ENCODE peak calls at places on chromosome 7, in ten cellular contexts. One of them, this sample, is unnamed.

GRCh38 chr7:66687186-66687585 is 53.3 kb upstream of the RABGEF1 start:
- DNase-seq in cardiac muscle cell: no peak
- DNase-seq in colonic mucosa: no peak
- DNase-seq in astrocyte: no peak
- DNase-seq in stomach: no peak
- DNase-seq in esophagus squamous epithelium: no peak
- DNase-seq in SK-N-SH: no peak
- DNase-seq in HCT116: no peak
- DNase-seq in K562: no peak
- DNase-seq in spleen: peak
- DNase-seq in this sample: no peak

GRCh38 chr7:140084972-140085371 is 22.2 kb upstream of the PARP12 start:
- DNase-seq in cardiac muscle cell: no peak
- DNase-seq in esophagus squamous epithelium: no peak
- DNase-seq in HCT116: no peak
- DNase-seq in SK-N-SH: no peak
- DNase-seq in astrocyte: no peak
- DNase-seq in spleen: peak
- DNase-seq in K562: peak
- DNase-seq in colonic mucosa: no peak
- DNase-seq in stomach: no peak
- DNase-seq in this sample: no peak

GRCh38 chr7:102253076-102253972 is 33.3 kb upstream of the SH2B2 start:
- DNase-seq in SK-N-SH: no peak
- DNase-seq in astrocyte: no peak
- DNase-seq in stomach: no peak
- DNase-seq in HCT116: no peak
- DNase-seq in colonic mucosa: no peak
- DNase-seq in cardiac muscle cell: no peak
- DNase-seq in K562: no peak
- DNase-seq in esophagus squamous epithelium: no peak
- DNase-seq in spleen: no peak
- DNase-seq in this sample: no peak

GRCh38 chr7:43639858-43640491 is 57.1 kb downstream of the STK17A start:
- DNase-seq in astrocyte: peak
- DNase-seq in SK-N-SH: no peak
- DNase-seq in esophagus squamous epithelium: no peak
- DNase-seq in colonic mucosa: peak
- DNase-seq in HCT116: no peak
- DNase-seq in cardiac muscle cell: peak
- DNase-seq in spleen: no peak
- DNase-seq in K562: no peak
- DNase-seq in stomach: peak
- DNase-seq in this sample: peak

GRCh38 chr7:7157887-7158271 is 24.5 kb upstream of the C1GALT1 start:
- DNase-seq in astrocyte: peak
- DNase-seq in colonic mucosa: no peak
- DNase-seq in HCT116: no peak
- DNase-seq in cardiac muscle cell: no peak
- DNase-seq in stomach: no peak
- DNase-seq in esophagus squamous epithelium: no peak
- DNase-seq in spleen: no peak
- DNase-seq in K562: no peak
- DNase-seq in SK-N-SH: no peak
- DNase-seq in this sample: no peak

GRCh38 chr7:101911011-101911799 is 93.8 kb downstream of the CUX1 start:
- DNase-seq in astrocyte: no peak
- DNase-seq in colonic mucosa: no peak
- DNase-seq in spleen: peak
- DNase-seq in HCT116: no peak
- DNase-seq in SK-N-SH: no peak
- DNase-seq in K562: no peak
- DNase-seq in stomach: no peak
- DNase-seq in esophagus squamous epithelium: no peak
- DNase-seq in cardiac muscle cell: no peak
- DNase-seq in this sample: no peak

GRCh38 chr7:99099499-99100077 is 44.3 kb downstream of the SMURF1 start:
- DNase-seq in spleen: no peak
- DNase-seq in cardiac muscle cell: no peak
- DNase-seq in stomach: no peak
- DNase-seq in K562: no peak
- DNase-seq in HCT116: no peak
- DNase-seq in astrocyte: no peak
- DNase-seq in esophagus squamous epithelium: no peak
- DNase-seq in SK-N-SH: no peak
- DNase-seq in colonic mucosa: no peak
- DNase-seq in this sample: no peak

GRCh38 chr7:97116308-97116707 is 1.2 kb upstream of the SDHAF3 start:
- DNase-seq in astrocyte: no peak
- DNase-seq in cardiac muscle cell: no peak
- DNase-seq in HCT116: no peak
- DNase-seq in SK-N-SH: no peak
- DNase-seq in esophagus squamous epithelium: no peak
- DNase-seq in spleen: no peak
- DNase-seq in stomach: no peak
- DNase-seq in colonic mucosa: peak
- DNase-seq in K562: no peak
- DNase-seq in this sample: peak

GRCh38 chr7:127591189-127591588 is 2.3 kb upstream of the FSCN3 start:
- DNase-seq in astrocyte: no peak
- DNase-seq in spleen: no peak
- DNase-seq in SK-N-SH: no peak
- DNase-seq in stomach: no peak
- DNase-seq in K562: no peak
- DNase-seq in colonic mucosa: no peak
- DNase-seq in HCT116: no peak
- DNase-seq in cardiac muscle cell: no peak
- DNase-seq in esophagus squamous epithelium: no peak
- DNase-seq in this sample: no peak

GRCh38 chr7:90709501-90710465 is 113.7 kb downstream of the CDK14 start:
- DNase-seq in spleen: no peak
- DNase-seq in SK-N-SH: no peak
- DNase-seq in astrocyte: peak
- DNase-seq in esophagus squamous epithelium: no peak
- DNase-seq in cardiac muscle cell: no peak
- DNase-seq in stomach: peak
- DNase-seq in K562: no peak
- DNase-seq in HCT116: no peak
- DNase-seq in colonic mucosa: no peak
- DNase-seq in this sample: peak

GRCh38 chr7:75980126-75980864 is 14.1 kb downstream of the TMEM120A start:
- DNase-seq in stomach: peak
- DNase-seq in colonic mucosa: peak
- DNase-seq in spleen: peak
- DNase-seq in K562: no peak
- DNase-seq in HCT116: no peak
- DNase-seq in cardiac muscle cell: no peak
- DNase-seq in esophagus squamous epithelium: no peak
- DNase-seq in astrocyte: no peak
- DNase-seq in SK-N-SH: peak
- DNase-seq in this sample: no peak

GRCh38 chr7:80916770-80917681 is 1.8 kb downstream of the SEMA3C start:
- DNase-seq in cardiac muscle cell: peak
- DNase-seq in stomach: no peak
- DNase-seq in spleen: no peak
- DNase-seq in K562: no peak
- DNase-seq in astrocyte: peak
- DNase-seq in HCT116: no peak
- DNase-seq in SK-N-SH: peak
- DNase-seq in colonic mucosa: no peak
- DNase-seq in esophagus squamous epithelium: no peak
- DNase-seq in this sample: no peak

GRCh38 chr7:80847027-80847426 is 71.8 kb downstream of the SEMA3C start:
- DNase-seq in HCT116: no peak
- DNase-seq in astrocyte: peak
- DNase-seq in spleen: no peak
- DNase-seq in K562: no peak
- DNase-seq in colonic mucosa: no peak
- DNase-seq in cardiac muscle cell: no peak
- DNase-seq in SK-N-SH: no peak
- DNase-seq in stomach: no peak
- DNase-seq in esophagus squamous epithelium: no peak
- DNase-seq in this sample: no peak

GRCh38 chr7:74527842-74528241 is 74.1 kb downstream of the GTF2IRD1 start:
- DNase-seq in cardiac muscle cell: no peak
- DNase-seq in SK-N-SH: no peak
- DNase-seq in stomach: peak
- DNase-seq in spleen: no peak
- DNase-seq in K562: no peak
- DNase-seq in colonic mucosa: peak
- DNase-seq in astrocyte: no peak
- DNase-seq in esophagus squamous epithelium: no peak
- DNase-seq in HCT116: no peak
- DNase-seq in this sample: peak
- H3K27ac ChIP-seq in cardiac muscle cell: no peak
- H3K27ac ChIP-seq in SK-N-SH: no peak
- H3K27ac ChIP-seq in stomach: peak
- H3K27ac ChIP-seq in spleen: no peak
- H3K27ac ChIP-seq in K562: no peak
- H3K27ac ChIP-seq in colonic mucosa: peak
- H3K27ac ChIP-seq in astrocyte: no peak
- H3K27ac ChIP-seq in esophagus squamous epithelium: peak
- H3K27ac ChIP-seq in HCT116: no peak
- H3K27ac ChIP-seq in this sample: peak

DNA sequence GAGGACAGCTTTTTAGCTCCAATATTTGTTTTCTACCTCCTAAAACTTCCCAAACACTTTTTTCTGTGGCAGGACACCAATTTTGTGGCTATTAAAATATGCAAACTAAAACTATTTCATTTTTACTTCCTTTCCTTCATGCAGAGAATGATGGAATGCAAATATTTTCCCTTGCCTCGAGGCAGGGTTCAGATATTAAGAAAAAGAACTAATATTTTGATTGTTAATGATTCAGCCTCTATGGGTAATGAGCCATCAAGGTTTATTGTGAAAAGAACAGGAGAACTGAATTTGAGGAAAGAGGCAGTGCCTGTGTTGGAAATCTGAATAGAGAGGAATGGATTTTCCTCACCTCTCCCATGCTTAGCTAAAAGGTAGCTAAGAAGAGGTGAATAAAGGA is 43.1 kb upstream of the CASD1 start:
- DNase-seq in colonic mucosa: no peak
- DNase-seq in SK-N-SH: no peak
- DNase-seq in cardiac muscle cell: no peak
- DNase-seq in spleen: no peak
- DNase-seq in esophagus squamous epithelium: no peak
- DNase-seq in K562: no peak
- DNase-seq in stomach: no peak
- DNase-seq in HCT116: no peak
- DNase-seq in astrocyte: no peak
- DNase-seq in this sample: no peak
- H3K27ac ChIP-seq in colonic mucosa: no peak
- H3K27ac ChIP-seq in SK-N-SH: no peak
- H3K27ac ChIP-seq in cardiac muscle cell: no peak
- H3K27ac ChIP-seq in spleen: no peak
- H3K27ac ChIP-seq in esophagus squamous epithelium: no peak
- H3K27ac ChIP-seq in K562: no peak
- H3K27ac ChIP-seq in stomach: no peak
- H3K27ac ChIP-seq in HCT116: no peak
- H3K27ac ChIP-seq in astrocyte: no peak
- H3K27ac ChIP-seq in this sample: no peak

GRCh38 chr7:107207459-107207858 is 38.7 kb downstream of the HBP1 start:
- DNase-seq in HCT116: no peak
- DNase-seq in colonic mucosa: no peak
- DNase-seq in astrocyte: no peak
- DNase-seq in K562: no peak
- DNase-seq in cardiac muscle cell: no peak
- DNase-seq in esophagus squamous epithelium: no peak
- DNase-seq in stomach: no peak
- DNase-seq in SK-N-SH: peak
- DNase-seq in spleen: no peak
- DNase-seq in this sample: no peak
- H3K27ac ChIP-seq in HCT116: no peak
- H3K27ac ChIP-seq in colonic mucosa: no peak
- H3K27ac ChIP-seq in astrocyte: no peak
- H3K27ac ChIP-seq in K562: no peak
- H3K27ac ChIP-seq in cardiac muscle cell: no peak
- H3K27ac ChIP-seq in esophagus squamous epithelium: no peak
- H3K27ac ChIP-seq in stomach: peak
- H3K27ac ChIP-seq in SK-N-SH: peak
- H3K27ac ChIP-seq in spleen: no peak
- H3K27ac ChIP-seq in this sample: no peak

DNA sequence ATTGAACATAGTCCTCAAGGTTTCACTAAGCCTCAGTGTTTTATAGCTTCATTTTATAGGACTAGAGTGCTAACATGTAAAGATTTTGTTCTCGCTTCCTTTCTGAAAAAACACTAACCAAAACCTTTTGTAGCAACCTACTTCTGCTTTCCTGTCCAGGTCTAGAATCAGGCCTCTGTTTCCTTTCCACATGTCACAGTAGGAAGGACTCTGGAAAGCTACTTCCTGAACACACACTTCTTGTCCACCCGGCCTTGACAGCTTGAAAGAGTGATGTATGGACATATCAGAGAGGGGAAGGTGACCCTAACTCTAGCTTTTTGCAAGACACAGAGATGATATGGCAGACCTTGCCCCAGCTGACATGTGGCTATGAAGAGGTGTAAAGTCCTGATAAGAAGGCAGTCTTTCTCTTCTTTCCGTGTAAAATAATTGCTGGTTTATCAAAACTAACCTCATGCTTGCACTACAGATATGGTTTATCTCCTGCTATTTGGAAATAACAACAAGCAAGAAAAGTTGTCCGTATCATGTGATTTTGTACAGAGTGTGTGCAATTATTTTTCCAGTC is 175.4 kb downstream of the SKAP2 start:
- DNase-seq in colonic mucosa: no peak
- DNase-seq in astrocyte: no peak
- DNase-seq in HCT116: no peak
- DNase-seq in cardiac muscle cell: no peak
- DNase-seq in spleen: no peak
- DNase-seq in SK-N-SH: no peak
- DNase-seq in K562: peak
- DNase-seq in stomach: no peak
- DNase-seq in esophagus squamous epithelium: no peak
- DNase-seq in this sample: no peak
- H3K27ac ChIP-seq in colonic mucosa: peak
- H3K27ac ChIP-seq in astrocyte: no peak
- H3K27ac ChIP-seq in HCT116: no peak
- H3K27ac ChIP-seq in cardiac muscle cell: no peak
- H3K27ac ChIP-seq in spleen: no peak
- H3K27ac ChIP-seq in SK-N-SH: no peak
- H3K27ac ChIP-seq in K562: no peak
- H3K27ac ChIP-seq in stomach: no peak
- H3K27ac ChIP-seq in esophagus squamous epithelium: no peak
- H3K27ac ChIP-seq in this sample: no peak

GRCh38 chr7:106102387-106102966 is 9.6 kb downstream of the SYPL1 start:
- DNase-seq in K562: no peak
- DNase-seq in esophagus squamous epithelium: no peak
- DNase-seq in SK-N-SH: no peak
- DNase-seq in spleen: no peak
- DNase-seq in cardiac muscle cell: no peak
- DNase-seq in stomach: no peak
- DNase-seq in colonic mucosa: no peak
- DNase-seq in HCT116: no peak
- DNase-seq in astrocyte: no peak
- DNase-seq in this sample: no peak
- H3K27ac ChIP-seq in K562: peak
- H3K27ac ChIP-seq in esophagus squamous epithelium: no peak
- H3K27ac ChIP-seq in SK-N-SH: no peak
- H3K27ac ChIP-seq in spleen: no peak
- H3K27ac ChIP-seq in cardiac muscle cell: peak
- H3K27ac ChIP-seq in stomach: no peak
- H3K27ac ChIP-seq in colonic mucosa: no peak
- H3K27ac ChIP-seq in HCT116: no peak
- H3K27ac ChIP-seq in astrocyte: no peak
- H3K27ac ChIP-seq in this sample: no peak

GRCh38 chr7:49295136-49295535 is 370.8 kb downstream of the CDC14C start:
- DNase-seq in SK-N-SH: no peak
- DNase-seq in HCT116: no peak
- DNase-seq in cardiac muscle cell: no peak
- DNase-seq in astrocyte: peak
- DNase-seq in esophagus squamous epithelium: no peak
- DNase-seq in colonic mucosa: no peak
- DNase-seq in K562: no peak
- DNase-seq in stomach: no peak
- DNase-seq in spleen: no peak
- DNase-seq in this sample: no peak
- H3K27ac ChIP-seq in SK-N-SH: no peak
- H3K27ac ChIP-seq in HCT116: no peak
- H3K27ac ChIP-seq in cardiac muscle cell: no peak
- H3K27ac ChIP-seq in astrocyte: peak
- H3K27ac ChIP-seq in esophagus squamous epithelium: peak
- H3K27ac ChIP-seq in colonic mucosa: no peak
- H3K27ac ChIP-seq in K562: no peak
- H3K27ac ChIP-seq in stomach: no peak
- H3K27ac ChIP-seq in spleen: no peak
- H3K27ac ChIP-seq in this sample: no peak